ENCODE peak calls at places on chromosomes 6 and 20, in six cellular contexts. One of them, this sample, is unnamed.

GRCh38 chr20:44125332-44126127 is 61.5 kb downstream of the JPH2 start:
- ATAC-seq in heart left ventricle: no peak
- ATAC-seq in GM23338: no peak
- ATAC-seq in activated naive CD8-positive, alpha-beta T cell treated with anti-CD3 and anti-CD28 coated beads, Interleukin-2, amount 50 U/mL, for 24 hours: no peak
- ATAC-seq in T-cell: no peak
- ATAC-seq in activated CD4-positive, CD25-positive, alpha-beta regulatory T cell treated with anti-CD3 and anti-CD28 coated beads, Interleukin-2, amount 50 U/mL, for 24 hours: no peak
- ATAC-seq in this sample: no peak

GRCh38 chr20:40715491-40715890 is 26.5 kb upstream of the MAFB start:
- ATAC-seq in T-cell: no peak
- ATAC-seq in GM23338: no peak
- ATAC-seq in heart left ventricle: no peak
- ATAC-seq in activated naive CD8-positive, alpha-beta T cell treated with anti-CD3 and anti-CD28 coated beads, Interleukin-2, amount 50 U/mL, for 24 hours: no peak
- ATAC-seq in activated CD4-positive, CD25-positive, alpha-beta regulatory T cell treated with anti-CD3 and anti-CD28 coated beads, Interleukin-2, amount 50 U/mL, for 24 hours: no peak
- ATAC-seq in this sample: no peak

GRCh38 chr6:112184996-112185395 is 69.4 kb downstream of the LAMA4 start:
- ATAC-seq in activated naive CD8-positive, alpha-beta T cell treated with anti-CD3 and anti-CD28 coated beads, Interleukin-2, amount 50 U/mL, for 24 hours: no peak
- ATAC-seq in activated CD4-positive, CD25-positive, alpha-beta regulatory T cell treated with anti-CD3 and anti-CD28 coated beads, Interleukin-2, amount 50 U/mL, for 24 hours: no peak
- ATAC-seq in T-cell: no peak
- ATAC-seq in GM23338: no peak
- ATAC-seq in heart left ventricle: no peak
- ATAC-seq in this sample: no peak

GRCh38 chr6:20915150-20915549 is 380.9 kb downstream of the CDKAL1 start:
- ATAC-seq in activated CD4-positive, CD25-positive, alpha-beta regulatory T cell treated with anti-CD3 and anti-CD28 coated beads, Interleukin-2, amount 50 U/mL, for 24 hours: no peak
- ATAC-seq in T-cell: no peak
- ATAC-seq in activated naive CD8-positive, alpha-beta T cell treated with anti-CD3 and anti-CD28 coated beads, Interleukin-2, amount 50 U/mL, for 24 hours: no peak
- ATAC-seq in heart left ventricle: no peak
- ATAC-seq in GM23338: no peak
- ATAC-seq in this sample: no peak

GRCh38 chr6:53659458-53659857 is 6.1 kb downstream of the KLHL31 start:
- ATAC-seq in activated naive CD8-positive, alpha-beta T cell treated with anti-CD3 and anti-CD28 coated beads, Interleukin-2, amount 50 U/mL, for 24 hours: no peak
- ATAC-seq in GM23338: no peak
- ATAC-seq in activated CD4-positive, CD25-positive, alpha-beta regulatory T cell treated with anti-CD3 and anti-CD28 coated beads, Interleukin-2, amount 50 U/mL, for 24 hours: no peak
- ATAC-seq in heart left ventricle: no peak
- ATAC-seq in T-cell: no peak
- ATAC-seq in this sample: peak; percentile 41

GRCh38 chr6:121319112-121319553 is 15.1 kb downstream of the TBC1D32 start:
- ATAC-seq in GM23338: peak; percentile 87
- ATAC-seq in activated CD4-positive, CD25-positive, alpha-beta regulatory T cell treated with anti-CD3 and anti-CD28 coated beads, Interleukin-2, amount 50 U/mL, for 24 hours: no peak
- ATAC-seq in heart left ventricle: no peak
- ATAC-seq in activated naive CD8-positive, alpha-beta T cell treated with anti-CD3 and anti-CD28 coated beads, Interleukin-2, amount 50 U/mL, for 24 hours: no peak
- ATAC-seq in T-cell: no peak
- ATAC-seq in this sample: no peak

GRCh38 chr6:18160921-18161320 is 5.7 kb downstream of the KDM1B start:
- ATAC-seq in heart left ventricle: no peak
- ATAC-seq in T-cell: no peak
- ATAC-seq in activated CD4-positive, CD25-positive, alpha-beta regulatory T cell treated with anti-CD3 and anti-CD28 coated beads, Interleukin-2, amount 50 U/mL, for 24 hours: peak; percentile 67
- ATAC-seq in activated naive CD8-positive, alpha-beta T cell treated with anti-CD3 and anti-CD28 coated beads, Interleukin-2, amount 50 U/mL, for 24 hours: no peak
- ATAC-seq in GM23338: no peak
- ATAC-seq in this sample: no peak

GRCh38 chr6:92617726-92618125 is 801.6 kb downstream of the EPHA7 start:
- ATAC-seq in activated CD4-positive, CD25-positive, alpha-beta regulatory T cell treated with anti-CD3 and anti-CD28 coated beads, Interleukin-2, amount 50 U/mL, for 24 hours: no peak
- ATAC-seq in GM23338: no peak
- ATAC-seq in heart left ventricle: no peak
- ATAC-seq in activated naive CD8-positive, alpha-beta T cell treated with anti-CD3 and anti-CD28 coated beads, Interleukin-2, amount 50 U/mL, for 24 hours: no peak
- ATAC-seq in T-cell: no peak
- ATAC-seq in this sample: no peak

GRCh38 chr6:35165630-35166071 is 24.5 kb upstream of the TCP11 start:
- ATAC-seq in heart left ventricle: no peak
- ATAC-seq in GM23338: no peak
- ATAC-seq in T-cell: no peak
- ATAC-seq in activated CD4-positive, CD25-positive, alpha-beta regulatory T cell treated with anti-CD3 and anti-CD28 coated beads, Interleukin-2, amount 50 U/mL, for 24 hours: no peak
- ATAC-seq in activated naive CD8-positive, alpha-beta T cell treated with anti-CD3 and anti-CD28 coated beads, Interleukin-2, amount 50 U/mL, for 24 hours: no peak
- ATAC-seq in this sample: peak; percentile 77

GRCh38 chr20:51037499-51038110 is 14.7 kb upstream of the KCNG1 start:
- ATAC-seq in activated naive CD8-positive, alpha-beta T cell treated with anti-CD3 and anti-CD28 coated beads, Interleukin-2, amount 50 U/mL, for 24 hours: no peak
- ATAC-seq in T-cell: no peak
- ATAC-seq in GM23338: no peak
- ATAC-seq in heart left ventricle: no peak
- ATAC-seq in activated CD4-positive, CD25-positive, alpha-beta regulatory T cell treated with anti-CD3 and anti-CD28 coated beads, Interleukin-2, amount 50 U/mL, for 24 hours: no peak
- ATAC-seq in this sample: no peak